ENCODE peak calls at places on chromosomes 1 and 21, in five cellular contexts. Z is astrocyte of the spinal cord, L is fibroblast of the aortic adventitia, F is esophagus squamous epithelium, Q is right atrium auricular region. T is an unnamed sample.

GRCh38 chr1:118304722-118305344 is 119.8 kb upstream of the SPAG17 start:
- DNase-seq in L (peak), Q (no peak), F (no peak), Z (peak), T (no peak)

GRCh38 chr1:32538887-32539583 is at the start of gene ZBTB8A:
- DNase-seq in Q (peak), F (no peak), L (peak), Z (peak), T (peak)

GRCh38 chr1:76185207-76185606 is 110.7 kb downstream of the ST6GALNAC3 start:
- DNase-seq in F (no peak), Q (no peak), Z (no peak), L (no peak), T (no peak)

GRCh38 chr1:168452329-168452728 is 91.5 kb downstream of the XCL2 start:
- DNase-seq in Z (no peak), Q (no peak), F (no peak), L (no peak), T (no peak)

GRCh38 chr1:50333595-50333974 is 89.7 kb downstream of the DMRTA2 start:
- DNase-seq in F (no peak), Z (peak), Q (no peak), L (peak), T (peak)

GRCh38 chr1:153488731-153489130 is 28.3 kb upstream of the S100A7 start:
- DNase-seq in F (no peak), Q (no peak), L (peak), Z (no peak), T (no peak)

GRCh38 chr1:82614090-82614489 is 813.4 kb downstream of the ADGRL2 start:
- DNase-seq in L (no peak), Z (no peak), F (no peak), Q (no peak), T (no peak)

GRCh38 chr21:41865002-41865777 is 14.0 kb downstream of the PRDM15 start:
- DNase-seq in F (no peak), Q (no peak), L (no peak), Z (no peak), T (no peak)

GRCh38 chr1:198764748-198765147 is 125.9 kb downstream of the PTPRC start:
- DNase-seq in Q (no peak), F (no peak), L (peak), Z (no peak), T (no peak)

GRCh38 chr1:172357753-172358152 is 62.7 kb upstream of the C1orf105 start:
- DNase-seq in Q (no peak), F (no peak), Z (no peak), L (no peak), T (no peak)

GRCh38 chr1:41641483-41641829 is 157.0 kb upstream of the EDN2 start:
- DNase-seq in L (no peak), Q (no peak), Z (no peak), F (no peak), T (no peak)

GRCh38 chr1:1272341-1273151 is 1.1 kb downstream of the UBE2J2 start:
- DNase-seq in F (no peak), Q (no peak), L (no peak), Z (no peak), T (no peak)

GRCh38 chr1:26724118-26724517 is 28.3 kb downstream of the ARID1A start:
- DNase-seq in L (no peak), Q (no peak), F (no peak), Z (no peak), T (no peak)

GRCh38 chr1:227899141-227899819 is 48.5 kb downstream of the WNT9A start:
- DNase-seq in L (no peak), F (no peak), Z (no peak), Q (no peak), T (no peak)

GRCh38 chr1:240046000-240046399 is 45.7 kb upstream of the FMN2 start:
- DNase-seq in F (no peak), Z (no peak), Q (no peak), L (no peak), T (no peak)

GRCh38 chr21:16605588-16605987 is 875.8 kb downstream of the USP25 start:
- DNase-seq in L (peak), F (no peak), Q (no peak), Z (peak), T (peak)

GRCh38 chr1:96306809-96307208 is 414.8 kb upstream of the PTBP2 start:
- DNase-seq in Q (no peak), L (peak), F (no peak), Z (peak), T (peak)

GRCh38 chr1:38826886-38827285 is 32.7 kb downstream of the RRAGC start:
- DNase-seq in Z (no peak), L (no peak), Q (no peak), F (no peak), T (no peak)

GRCh38 chr1:169238506-169238905 is 129.1 kb downstream of the NME7 start:
- DNase-seq in Q (no peak), Z (peak), F (no peak), L (peak), T (peak)

GRCh38 chr1:7641587-7642417 is 129.3 kb upstream of the VAMP3 start:
- DNase-seq in Q (no peak), F (no peak), L (no peak), Z (no peak), T (no peak)

GRCh38 chr1:174656409-174657059 is 208.8 kb downstream of the GPR52 start:
- DNase-seq in F (no peak), L (no peak), Q (no peak), Z (no peak), T (no peak)

GRCh38 chr1:162840256-162840839 is 20.6 kb downstream of the CCDC190 start:
- DNase-seq in Z (no peak), Q (no peak), L (no peak), F (no peak), T (no peak)
- TF ChIP-seq CTCF in Z (peak), Q (no peak), L (no peak), F (no peak), T (peak)

DNA sequence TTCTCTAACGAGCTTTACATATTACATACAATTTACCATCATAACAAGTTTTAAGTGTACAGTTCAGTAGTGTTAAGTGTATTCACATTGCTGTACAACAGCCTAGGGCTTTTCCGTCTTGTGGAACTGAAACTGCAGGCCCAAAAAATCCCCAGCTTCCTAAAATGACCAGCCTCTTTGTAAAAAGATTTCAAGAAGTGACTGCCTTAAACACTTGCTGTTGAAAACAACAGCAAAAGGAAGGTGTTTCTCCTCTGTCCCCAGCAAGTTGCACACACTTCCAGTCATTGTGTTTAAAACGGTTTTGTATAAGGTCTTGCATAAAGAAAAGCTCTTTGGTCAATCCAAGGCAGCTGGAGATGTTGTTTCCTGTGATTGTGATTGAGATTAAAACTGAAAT is 16.0 kb upstream of the GBP1 start:
- DNase-seq in Z (no peak), L (no peak), F (no peak), Q (no peak), T (no peak)
- H3K4me3 ChIP-seq in Z (no peak), L (no peak), F (no peak), Q (no peak), T (no peak)

GRCh38 chr21:26845066-26845749 is at the start of gene ADAMTS1:
- DNase-seq in L (peak), Q (peak), F (no peak), Z (peak), T (peak)

GRCh38 chr21:26842976-26843911 is 2.0 kb downstream of the ADAMTS1 start:
- DNase-seq in L (peak), Z (peak), Q (peak), F (no peak), T (peak)

GRCh38 chr21:26844258-26845065 is 747 bp downstream of the ADAMTS1 start:
- DNase-seq in F (no peak), L (peak), Q (no peak), Z (peak), T (peak)

GRCh38 chr21:26842300-26842699 is 2.9 kb downstream of the ADAMTS1 start:
- DNase-seq in Z (no peak), Q (no peak), F (no peak), L (peak), T (peak)

GRCh38 chr21:26843912-26844257 is 1.3 kb downstream of the ADAMTS1 start:
- DNase-seq in Z (peak), L (peak), F (no peak), Q (no peak), T (peak)
- TF ChIP-seq CTCF in Z (peak), L (no peak), F (no peak), Q (no peak), T (peak)

GRCh38 chr21:15301736-15302135 is 236.9 kb upstream of the NRIP1 start:
- DNase-seq in L (no peak), Q (no peak), Z (peak), F (no peak), T (peak)
- H3K4me3 ChIP-seq in L (no peak), Q (no peak), Z (no peak), F (no peak), T (no peak)

DNA sequence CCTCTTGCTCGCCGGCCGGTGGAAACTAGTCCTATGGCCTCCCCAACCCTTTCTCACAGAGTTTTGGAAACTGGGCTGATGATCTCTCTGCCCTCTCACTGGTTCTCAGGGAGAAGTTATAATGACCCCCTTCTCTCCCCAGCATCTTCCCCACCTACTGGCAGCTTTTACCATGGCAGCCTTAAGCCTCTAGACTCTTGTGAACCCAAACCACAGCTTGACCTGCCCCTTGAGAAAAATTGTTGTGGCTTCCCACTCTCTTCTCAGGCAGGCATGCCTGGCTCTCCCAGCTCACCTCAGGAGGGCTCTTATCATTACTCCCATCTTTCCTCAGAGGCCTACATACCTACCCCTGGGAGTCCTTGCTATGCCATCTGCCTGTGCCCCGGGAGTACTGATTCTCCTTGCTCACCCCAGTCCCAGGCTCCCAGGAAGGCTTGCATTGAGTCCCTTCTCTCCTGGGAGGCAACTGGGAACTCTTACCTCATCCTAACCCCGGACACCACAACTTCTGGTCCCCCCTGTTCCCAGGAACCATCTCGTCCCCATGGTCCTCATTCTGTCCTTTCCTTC is 1.6 kb downstream of the NSUN4 start:
- DNase-seq in Z (peak), L (peak), F (no peak), Q (no peak), T (peak)
- TF ChIP-seq CTCF in Z (peak), L (peak), F (no peak), Q (no peak), T (peak)

GRCh38 chr1:9730096-9730901 is 78.8 kb downstream of the PIK3CD start:
- DNase-seq in Z (no peak), L (no peak), F (no peak), Q (no peak), T (no peak)
- H3K4me3 ChIP-seq in Z (no peak), L (no peak), F (no peak), Q (no peak), T (no peak)

GRCh38 chr1:17023573-17023972 is 11.8 kb upstream of the ATP13A2 start:
- DNase-seq in L (no peak), Z (no peak), F (no peak), Q (no peak), T (no peak)
- TF ChIP-seq CTCF in L (no peak), Z (no peak), F (no peak), Q (no peak), T (no peak)

T was measured in fibroblast of pulmonary artery.